ENCODE peak calls at places on chromosomes 12 and 14, in seven cellular contexts. Z, K, R, B, E, U and X are unnamed samples. For H3K36me3, the result is how much of the 10 kb centered on the place peaks cover.

GRCh38 chr14:49977126-49977841 is 84.4 kb downstream of the ARF6 start:
- DNase-seq in U (no peak), Z (no peak), B (no peak), K (no peak), E (no peak), R (no peak), X (no peak)

GRCh38 chr12:80441921-80442320 is 2.1 kb upstream of the PTPRQ start:
- DNase-seq in E (peak), Z (no peak), R (no peak), U (no peak), K (no peak), B (no peak), X (peak)

GRCh38 chr14:23294734-23295561 is 7.7 kb downstream of the PPP1R3E start:
- DNase-seq in E (peak), B (peak), K (no peak), Z (no peak), R (peak), U (no peak), X (no peak)

GRCh38 chr12:26198742-26199141 is 3.4 kb downstream of the SSPN start:
- DNase-seq in E (peak), B (no peak), U (peak), R (no peak), K (peak), Z (no peak), X (no peak)

GRCh38 chr12:6943719-6944380 is at the start of the genes C12orf57 and RNU7-1:
- DNase-seq in K (peak), B (peak), U (peak), Z (peak), R (peak), E (peak), X (peak)

GRCh38 chr14:44448816-44449411 is 58.2 kb downstream of the FSCB start:
- DNase-seq in R (no peak), Z (no peak), U (no peak), E (no peak), B (no peak), K (no peak), X (no peak)

GRCh38 chr14:99467338-99468075 is 13.2 kb downstream of the SETD3 start:
- DNase-seq in B (peak), U (no peak), K (no peak), E (no peak), Z (no peak), R (no peak), X (no peak)

GRCh38 chr12:101935769-101936741 is 58.7 kb downstream of the DRAM1 start:
- DNase-seq in Z (peak), R (peak), E (peak), B (peak), U (peak), K (peak), X (no peak)

GRCh38 chr12:109625749-109626377 is 52.3 kb downstream of the MVK start:
- DNase-seq in U (no peak), B (no peak), E (no peak), Z (no peak), K (no peak), R (no peak), X (no peak)

GRCh38 chr12:81811066-81811777 is 52.1 kb upstream of the PPFIA2 start:
- DNase-seq in R (no peak), U (no peak), Z (peak), K (no peak), B (no peak), E (peak), X (no peak)

GRCh38 chr14:49863483-49864262 is 11.1 kb upstream of the NEMF start:
- DNase-seq in K (no peak), R (no peak), E (no peak), U (no peak), Z (no peak), B (peak), X (no peak)

GRCh38 chr14:91313852-91314251 is 69.3 kb upstream of the GPR68 start:
- DNase-seq in Z (no peak), U (no peak), R (no peak), K (no peak), E (no peak), B (no peak), X (no peak)

GRCh38 chr14:91317381-91318313 is 73.1 kb upstream of the GPR68 start:
- DNase-seq in B (no peak), Z (no peak), U (peak), K (peak), E (peak), R (peak), X (no peak)

GRCh38 chr14:91313154-91313850 is 68.8 kb upstream of the GPR68 start:
- DNase-seq in U (no peak), Z (no peak), K (no peak), B (no peak), R (no peak), E (no peak), X (no peak)

GRCh38 chr14:91316761-91317160 is 72.3 kb upstream of the GPR68 start:
- DNase-seq in U (no peak), Z (no peak), E (no peak), R (no peak), B (no peak), K (no peak), X (no peak)

GRCh38 chr14:91315844-91316267 is 71.4 kb upstream of the GPR68 start:
- DNase-seq in R (no peak), E (no peak), B (no peak), K (no peak), Z (no peak), U (no peak), X (no peak)
- TF ChIP-seq CTCF in R (no peak), E (no peak), B (no peak), K (no peak), Z (no peak), U (no peak), X (no peak)

GRCh38 chr12:53756300-53757094 is 4.7 kb upstream of the CISTR start:
- DNase-seq in U (no peak), B (no peak), R (no peak), E (no peak), Z (no peak), K (no peak), X (no peak)
- H3K4me3 ChIP-seq in U (no peak), B (no peak), R (no peak), E (no peak), Z (no peak), K (no peak), X (no peak)

DNA sequence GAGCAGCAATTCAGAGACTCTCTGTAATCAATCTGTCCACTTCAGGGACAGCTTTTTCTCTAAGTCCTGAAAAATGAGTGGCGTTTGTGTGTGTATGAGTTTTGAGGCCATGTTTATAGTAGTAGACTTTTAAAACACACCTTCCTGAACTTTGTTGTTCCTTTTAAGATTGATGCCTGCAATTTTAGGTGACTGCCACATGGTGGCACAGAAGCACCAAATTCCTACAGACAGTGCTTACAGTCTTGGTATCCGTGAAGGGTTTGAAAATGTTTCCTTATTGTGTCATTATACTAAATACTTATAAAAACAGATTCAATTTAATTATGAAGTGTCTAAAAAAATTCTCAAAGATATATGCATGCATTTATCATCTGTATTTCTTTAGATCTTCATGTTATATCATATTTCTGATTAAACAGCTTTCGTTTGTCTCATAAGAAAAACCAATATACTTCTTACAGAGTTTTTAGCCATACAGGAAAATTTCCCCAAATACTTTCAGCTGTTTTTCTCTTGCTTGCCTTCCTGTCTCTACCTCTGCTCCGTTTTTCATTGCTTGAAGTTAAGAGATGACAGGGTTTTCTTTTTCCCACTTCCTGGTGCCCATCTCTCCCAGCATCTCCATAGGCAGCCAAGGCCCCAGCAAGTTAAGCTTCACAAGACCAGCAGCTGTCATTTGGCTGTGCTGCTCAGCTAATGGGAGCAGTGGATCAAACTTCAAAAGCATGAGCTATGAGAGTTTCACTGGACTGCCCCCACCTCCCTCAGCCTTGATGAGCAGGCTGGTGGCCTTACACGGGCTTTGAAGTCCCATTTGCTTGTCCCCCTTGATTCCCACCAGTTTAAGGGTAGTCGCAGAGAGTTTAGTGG is 259.6 kb downstream of the AKAP6 start:
- DNase-seq in K (no peak), U (no peak), E (peak), R (peak), Z (no peak), B (peak), X (no peak)
- H3K36me3 ChIP-seq in K (under half), U (under half), E (under half), R (under half), Z (under half), B (under half), X (under half)

GRCh38 chr12:94192506-94192905 is 44.1 kb downstream of the PLXNC1 start:
- DNase-seq in Z (no peak), U (no peak), B (no peak), K (no peak), R (no peak), E (no peak), X (no peak)

GRCh38 chr12:94193168-94193567 is 44.8 kb downstream of the PLXNC1 start:
- DNase-seq in B (no peak), K (no peak), E (no peak), R (no peak), U (no peak), Z (no peak), X (no peak)

GRCh38 chr12:94193623-94194022 is 45.2 kb downstream of the PLXNC1 start:
- DNase-seq in U (no peak), K (no peak), B (no peak), E (no peak), R (no peak), Z (no peak), X (no peak)

GRCh38 chr12:94198469-94198868 is 50.1 kb downstream of the PLXNC1 start:
- DNase-seq in U (no peak), E (no peak), Z (no peak), B (no peak), K (no peak), R (no peak), X (no peak)

DNA sequence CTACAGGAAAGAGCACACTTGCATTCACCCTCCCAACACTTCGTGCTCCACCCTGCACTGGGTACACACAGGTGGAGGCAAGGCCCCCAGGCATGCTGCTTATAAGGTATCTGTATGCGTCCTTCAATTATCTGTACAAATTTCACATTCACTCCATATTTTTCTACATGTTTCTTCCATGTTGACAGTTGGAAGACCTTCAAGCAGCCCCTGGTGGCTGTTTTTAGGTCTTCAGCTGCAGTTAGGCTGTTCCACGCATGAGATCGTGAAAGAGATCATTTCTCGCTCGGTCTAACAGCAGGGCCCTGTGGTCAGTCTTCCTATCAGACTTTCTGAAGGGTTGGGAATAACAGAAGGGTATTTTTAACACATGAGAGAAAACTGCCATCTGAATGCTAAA is 47.1 kb downstream of the PLXNC1 start:
- DNase-seq in B (no peak), E (no peak), R (no peak), K (no peak), Z (no peak), U (no peak), X (no peak)
- TF ChIP-seq CTCF in B (no peak), E (no peak), R (no peak), K (no peak), Z (no peak), U (no peak), X (no peak)

GRCh38 chr12:66269757-66270383 is 32.4 kb upstream of the HELB start:
- DNase-seq in K (no peak), U (no peak), B (peak), R (no peak), E (peak), Z (no peak), X (peak)
- H3K4me3 ChIP-seq in K (no peak), U (no peak), B (no peak), R (no peak), E (no peak), Z (no peak), X (no peak)

DNA sequence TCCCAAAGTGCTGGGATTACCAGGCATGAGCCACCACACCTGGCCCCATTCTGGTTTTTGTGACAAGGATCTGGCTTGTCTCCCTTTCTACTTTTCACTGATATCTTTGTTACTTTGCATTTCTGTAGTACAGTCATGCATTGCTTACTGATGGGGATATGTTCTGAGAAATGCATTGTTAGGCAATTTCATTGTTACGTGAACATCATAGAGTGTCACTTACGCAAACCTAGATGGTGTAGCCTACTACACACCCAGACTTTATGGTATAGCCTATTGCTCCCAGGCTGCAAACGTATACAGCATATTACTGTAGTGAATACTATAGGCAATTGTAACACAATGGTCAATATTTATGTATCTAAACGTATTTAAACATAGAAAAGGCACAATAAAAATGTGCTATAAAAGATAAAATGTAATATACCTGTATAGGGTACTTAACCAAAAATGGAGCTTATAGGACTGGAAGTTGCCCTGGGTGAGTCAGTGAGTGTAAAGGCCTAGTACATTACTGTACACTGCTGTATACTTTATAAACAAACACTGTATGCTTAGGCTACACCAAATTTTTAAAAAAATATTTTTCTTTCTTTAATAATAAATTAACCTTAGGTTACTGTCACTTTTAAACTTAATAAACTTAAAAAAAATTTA is 16.0 kb downstream of the MRPL42 start:
- DNase-seq in E (no peak), B (no peak), U (no peak), R (no peak), K (no peak), Z (no peak), X (no peak)
- H3K36me3 ChIP-seq in E (under half), B (half or more), U (under half), R (under half), K (half or more), Z (half or more), X (under half)

DNA sequence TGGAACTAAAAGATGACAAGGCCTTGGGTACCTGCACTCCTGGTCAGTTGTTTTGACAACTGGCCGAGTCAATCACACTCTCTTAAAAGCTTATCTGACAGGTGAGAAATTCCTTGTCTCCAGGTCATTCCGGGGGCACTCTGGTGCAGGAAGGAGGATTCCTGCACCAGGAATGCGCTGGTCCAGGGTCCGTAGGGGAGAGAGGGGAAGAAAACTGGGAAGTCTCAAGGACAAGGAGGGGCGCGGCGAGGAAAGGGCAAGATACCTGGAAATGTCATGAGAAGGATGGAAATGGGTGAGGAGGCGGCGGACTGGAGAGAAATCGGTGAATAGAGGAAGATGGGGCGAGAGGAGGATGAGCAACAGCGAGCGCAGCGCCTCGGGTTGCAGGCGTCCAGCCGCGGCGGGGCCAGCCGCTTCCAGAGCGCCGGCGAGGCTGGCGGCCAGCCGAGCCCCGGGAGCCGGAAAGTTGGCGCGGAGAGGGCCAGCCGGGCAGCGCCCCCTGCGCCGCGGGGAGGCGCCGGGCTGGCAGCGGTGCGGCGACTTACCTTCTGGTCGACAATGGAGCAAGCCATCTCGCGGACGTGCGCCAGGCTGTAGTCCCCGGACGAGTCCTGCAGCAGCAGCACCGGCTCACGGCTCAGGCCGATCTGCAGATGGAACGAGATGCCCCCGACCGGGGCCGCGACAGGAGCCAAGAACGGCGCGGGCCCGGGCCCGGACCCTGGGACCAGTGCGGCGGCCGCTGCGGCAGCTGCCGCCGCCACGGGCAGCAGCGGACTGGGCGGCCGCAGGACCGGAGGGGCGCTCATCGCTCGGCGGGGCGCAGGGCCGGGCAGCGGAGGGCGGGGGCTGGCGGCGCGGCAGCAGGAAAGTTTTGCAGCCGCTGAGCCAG is 699 bp downstream of the PRKD1 start:
- DNase-seq in R (peak), K (peak), E (peak), U (peak), B (peak), Z (peak), X (no peak)
- TF ChIP-seq CTCF in R (peak), K (peak), E (no peak), U (no peak), B (peak), Z (no peak), X (no peak)

DNA sequence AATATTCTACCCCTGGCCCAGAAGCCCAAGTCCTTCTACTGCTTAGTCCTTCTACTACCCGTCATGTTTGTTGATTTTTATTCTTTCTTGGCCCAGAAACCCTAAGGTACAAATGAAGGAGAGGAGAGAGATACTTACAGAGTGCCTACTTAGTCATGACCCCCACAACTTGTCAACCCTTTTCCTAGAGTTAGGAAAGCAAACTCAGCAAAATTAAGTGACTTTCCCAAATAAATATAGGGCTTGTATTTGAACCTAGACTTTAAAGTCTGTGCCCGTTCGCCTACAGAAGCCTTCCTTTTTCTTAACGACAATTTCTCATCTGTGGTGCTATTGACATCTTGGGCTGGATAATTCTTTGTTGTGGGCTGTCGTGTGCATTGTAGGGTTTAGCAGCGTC is 82.5 kb downstream of the FIGNL2 start:
- DNase-seq in E (no peak), K (no peak), Z (no peak), U (no peak), R (no peak), B (no peak), X (no peak)
- H3K4me3 ChIP-seq in E (no peak), K (no peak), Z (no peak), U (no peak), R (no peak), B (no peak), X (no peak)